ENCODE peak calls at places on chromosome 12, in eight cellular contexts. O is nucleus accumbens; Y is endothelial cell; A is EH; D is central memory CD4-positive, alpha-beta T cell; H is KG1; E is AG09319; J is NCI-H345. I is an unnamed sample.

GRCh38 chr12:19199322-19199721 is 69.8 kb downstream of the PLEKHA5 start:
- DNase-seq in E (no peak), J (no peak), A (no peak), Y (no peak), D (no peak), O (no peak), H (no peak), I (no peak)

GRCh38 chr12:62834406-62834805 is 100.5 kb downstream of the PPM1H start:
- DNase-seq in O (no peak), E (no peak), A (no peak), Y (no peak), D (no peak), H (no peak), J (no peak), I (no peak)

GRCh38 chr12:130993759-130994670 is 40.3 kb downstream of the ADGRD1 start:
- DNase-seq in H (no peak), E (no peak), D (no peak), O (no peak), J (no peak), Y (no peak), A (no peak), I (no peak)

GRCh38 chr12:93426406-93426805 is 15.3 kb downstream of the UBE2N start:
- DNase-seq in Y (no peak), D (no peak), J (no peak), A (no peak), H (no peak), O (no peak), E (no peak), I (no peak)

GRCh38 chr12:4914720-4915119 is 5.0 kb downstream of the KCNA1 start:
- DNase-seq in O (no peak), J (no peak), D (no peak), H (no peak), Y (no peak), E (no peak), A (no peak), I (no peak)

GRCh38 chr12:57235012-57235727 is 5.7 kb downstream of the SHMT2 start:
- DNase-seq in A (no peak), E (no peak), Y (no peak), H (no peak), J (no peak), D (no peak), O (no peak), I (no peak)

GRCh38 chr12:84937383-84937782 is 24.8 kb upstream of the SLC6A15 start:
- DNase-seq in J (no peak), H (no peak), D (no peak), Y (no peak), E (no peak), A (no peak), O (no peak), I (no peak)

GRCh38 chr12:11967356-11968040 is 103.2 kb upstream of the BCL2L14 start:
- DNase-seq in H (no peak), D (no peak), J (no peak), A (no peak), O (no peak), Y (peak; percentile 34), E (no peak), I (no peak)

GRCh38 chr12:5200276-5201087 is 156.8 kb downstream of the KCNA5 start:
- DNase-seq in J (peak; percentile 32), O (no peak), Y (peak; percentile 90), D (no peak), H (no peak), E (no peak), A (peak; percentile 28), I (peak; percentile 46)

GRCh38 chr12:58313091-58313855 is 371.9 kb downstream of the ATP23 start:
- DNase-seq in Y (no peak), O (no peak), A (peak; percentile 94), E (no peak), D (no peak), J (no peak), H (no peak), I (no peak)

GRCh38 chr12:94851396-94852025 is 152.0 kb downstream of the NDUFA12 start:
- DNase-seq in H (no peak), O (no peak), J (no peak), D (no peak), E (no peak), A (no peak), Y (no peak), I (no peak)

GRCh38 chr12:121811434-121812319 is 7.9 kb downstream of the SETD1B start:
- DNase-seq in Y (peak; percentile 90), O (peak; percentile 46), H (peak; percentile 25), J (peak; percentile 79), D (peak; percentile 66), E (no peak), A (peak; percentile 77), I (peak; percentile 84)

GRCh38 chr12:2526371-2526770 is 268.4 kb upstream of the FKBP4 start:
- DNase-seq in E (no peak), Y (no peak), J (no peak), H (no peak), D (no peak), O (no peak), A (no peak), I (no peak)

GRCh38 chr12:87430444-87430843 is 598.8 kb downstream of the C12orf50 start:
- DNase-seq in J (no peak), E (no peak), O (no peak), Y (no peak), A (no peak), D (no peak), H (no peak), I (peak; percentile 40)